ENCODE peak calls at places on chromosomes 13 and 19, in nine cellular contexts. L is PC-3; Y is activated T-cell treated with anti-CD3 and anti-CD28 coated beads for 4 hours; V is stimulated activated CD8-positive, alpha-beta memory T cell treated with anti-CD3 and anti-CD28 coated beads, Interleukin-7, amount 100 ng/mL, for 24 hours; G is tibial nerve; J is GM13977; E is activated CD4-positive, CD25-positive, alpha-beta regulatory T cell; W is BJ; Z is DMS 273 treated with DMSO at 0.1 percent for 48 hours. X is an unnamed sample.

GRCh38 chr13:31201341-31202024 is 1.7 kb downstream of the B3GLCT start:
- DNase-seq in J (no peak), V (no peak), G (no peak), Z (no peak), Y (no peak), E (no peak), W (no peak), L (peak; percentile 50), X (peak; percentile 71)

GRCh38 chr19:3142292-3142670 is 6.4 kb downstream of the GNA15 start:
- DNase-seq in E (no peak), L (peak; percentile 81), J (no peak), V (no peak), G (no peak), W (peak; percentile 26), Z (no peak), Y (peak; percentile 47), X (peak; percentile 92)

GRCh38 chr13:64078025-64078424 is 2662.4 kb upstream of the PCDH20 start:
- DNase-seq in Y (no peak), V (no peak), G (no peak), E (no peak), Z (no peak), W (no peak), J (no peak), L (no peak), X (no peak)

GRCh38 chr19:49862411-49863253 is 4.7 kb downstream of the PNKP start:
- DNase-seq in E (no peak), J (no peak), G (no peak), V (no peak), Z (no peak), L (no peak), Y (no peak), W (no peak), X (no peak)

GRCh38 chr13:60178327-60178726 is 14.6 kb upstream of the DIAPH3 start:
- DNase-seq in Y (no peak), G (no peak), V (no peak), E (no peak), J (no peak), Z (peak; percentile 43), W (no peak), L (no peak), X (no peak)

GRCh38 chr19:15452111-15453047 is 2.6 kb upstream of the WIZ start:
- DNase-seq in J (no peak), G (peak; percentile 90), V (no peak), Z (peak; percentile 61), E (no peak), Y (no peak), W (peak; percentile 54), L (peak; percentile 82), X (peak; percentile 59)

GRCh38 chr19:17867087-17867486 is 4.7 kb upstream of the SLC5A5 start:
- DNase-seq in V (no peak), G (no peak), W (no peak), Z (no peak), L (no peak), E (no peak), J (no peak), Y (no peak), X (no peak)

GRCh38 chr19:1252221-1252817 is 3.9 kb downstream of the MIDN start:
- DNase-seq in W (peak; percentile 81), Z (no peak), V (no peak), G (peak; percentile 91), L (peak; percentile 81), J (peak; percentile 70), E (peak; percentile 32), Y (peak; percentile 42), X (peak; percentile 97)

GRCh38 chr19:12163841-12164240 is 945 bp downstream of the ZNF136 start:
- DNase-seq in Z (no peak), W (no peak), G (no peak), Y (no peak), J (peak; percentile 34), V (no peak), E (no peak), L (peak; percentile 6), X (peak; percentile 26)

GRCh38 chr19:2722541-2723344 is 1.6 kb upstream of the DIRAS1 start:
- DNase-seq in J (no peak), L (peak; percentile 54), Y (no peak), E (no peak), G (no peak), Z (no peak), W (peak; percentile 33), V (no peak), X (peak; percentile 84)

GRCh38 chr19:50414850-50415660 is 3.7 kb upstream of the SPIB start:
- DNase-seq in E (peak; percentile 54), Z (no peak), W (no peak), L (peak; percentile 24), G (peak; percentile 54), J (peak; percentile 93), Y (peak; percentile 72), V (peak; percentile 69), X (no peak)

GRCh38 chr19:309206-309565 is 18.0 kb upstream of the PLPP2 start:
- DNase-seq in L (no peak), J (no peak), Z (no peak), E (no peak), G (no peak), V (no peak), W (no peak), Y (no peak), X (no peak)

GRCh38 chr13:22061806-22062391 is 391.0 kb downstream of the FGF9 start:
- DNase-seq in W (no peak), J (peak; percentile 39), L (no peak), V (no peak), E (no peak), Y (no peak), G (no peak), Z (no peak), X (no peak)

GRCh38 chr13:110528911-110529310 is 32.6 kb downstream of the RAB20 start:
- DNase-seq in W (no peak), Y (no peak), J (no peak), V (no peak), Z (no peak), L (no peak), E (no peak), G (no peak), X (no peak)

GRCh38 chr13:44232729-44233128 is 140.9 kb upstream of the SERP2 start:
- DNase-seq in Z (no peak), E (no peak), G (no peak), J (no peak), L (no peak), W (no peak), V (no peak), Y (no peak), X (no peak)

GRCh38 chr13:85798999-85799646 is at the start of gene SLITRK6:
- DNase-seq in J (no peak), V (no peak), Z (no peak), Y (no peak), W (peak; percentile 47), L (peak; percentile 93), E (no peak), G (no peak), X (peak; percentile 48)